ENCODE peak calls at places on chromosomes 3 and 15, in ten cellular contexts. S, I, F, R, X, L, T, A, E and M are unnamed samples.

GRCh38 chr15:71806452-71806931 is 3.9 kb upstream of the NR2E3 start:
- DNase-seq in S (no peak), I (no peak), F (no peak), R (no peak), X (no peak), L (no peak), T (peak; percentile 84), A (peak; percentile 71), E (no peak), M (no peak)

GRCh38 chr3:172307143-172307560 is 141.1 kb downstream of the GHSR start:
- DNase-seq in S (no peak), I (no peak), F (no peak), R (no peak), X (no peak), L (no peak), T (peak; percentile 77), A (peak; percentile 26), E (no peak), M (peak; percentile 56)

GRCh38 chr15:58438956-58439355 is 7.2 kb downstream of the LIPC start:
- DNase-seq in S (peak; percentile 18), I (no peak), F (peak; percentile 75), R (peak; percentile 49), X (peak; percentile 60), L (no peak), T (peak; percentile 66), A (peak; percentile 57), E (no peak), M (peak; percentile 45)

GRCh38 chr15:48354694-48355303 is 23.6 kb downstream of the DUT start:
- DNase-seq in S (no peak), I (no peak), F (no peak), R (no peak), X (no peak), L (no peak), T (no peak), A (no peak), E (no peak), M (no peak)

GRCh38 chr15:77409259-77410156 is 10.4 kb downstream of the PEAK1 start:
- DNase-seq in S (no peak), I (no peak), F (peak; percentile 69), R (no peak), X (no peak), L (no peak), T (peak; percentile 18), A (no peak), E (no peak), M (no peak)

GRCh38 chr3:117278424-117279190 is 569.0 kb downstream of the TUSC7 start:
- DNase-seq in S (no peak), I (no peak), F (no peak), R (peak; percentile 3), X (no peak), L (no peak), T (peak; percentile 6), A (no peak), E (no peak), M (peak; percentile 16)

GRCh38 chr15:36598529-36599177 is 19.2 kb downstream of the CDIN1 start:
- DNase-seq in S (no peak), I (no peak), F (no peak), R (no peak), X (no peak), L (no peak), T (no peak), A (no peak), E (no peak), M (no peak)

GRCh38 chr15:25468611-25469010 is 29.8 kb upstream of the UBE3A start:
- DNase-seq in S (no peak), I (no peak), F (no peak), R (no peak), X (no peak), L (no peak), T (no peak), A (no peak), E (no peak), M (no peak)

GRCh38 chr15:60656041-60656440 is 177.1 kb upstream of the ICE2 start:
- DNase-seq in S (no peak), I (no peak), F (no peak), R (no peak), X (no peak), L (no peak), T (no peak), A (no peak), E (no peak), M (no peak)

GRCh38 chr3:37174532-37175126 is at the start of gene LRRFIP2:
- DNase-seq in S (no peak), I (no peak), F (peak; percentile 59), R (peak; percentile 62), X (no peak), L (no peak), T (peak; percentile 69), A (no peak), E (no peak), M (peak; percentile 10)